ENCODE peak calls at places on chromosomes 5 and 9, in six cellular contexts. F, O, G, V, U and W are unnamed samples. For H3K4me1, the result is how much of the 10 kb centered on the place peaks cover.

GRCh38 chr9:88583901-88584596 is 49.1 kb downstream of the NXNL2 start:
- DNase-seq in F (no peak), O (peak), G (no peak), V (no peak), U (no peak), W (no peak)

GRCh38 chr9:106675780-106676179 is 187.2 kb upstream of the ZNF462 start:
- DNase-seq in F (no peak), O (no peak), G (no peak), V (peak), U (peak), W (peak)

GRCh38 chr9:109319072-109319630 is 1.7 kb downstream of the EPB41L4B start:
- DNase-seq in F (no peak), O (no peak), G (no peak), V (no peak), U (no peak), W (no peak)

GRCh38 chr5:83899351-83899970 is 178.8 kb upstream of the HAPLN1 start:
- DNase-seq in F (no peak), O (peak), G (no peak), V (no peak), U (no peak), W (no peak)

GRCh38 chr5:72465601-72466563 is 41.3 kb downstream of the ZNF366 start:
- DNase-seq in F (no peak), O (peak), G (no peak), V (no peak), U (no peak), W (no peak)

GRCh38 chr9:78021692-78022091 is 9.9 kb downstream of the GNAQ start:
- DNase-seq in F (no peak), O (no peak), G (no peak), V (peak), U (peak), W (no peak)

GRCh38 chr9:89153618-89154017 is 25.0 kb downstream of the SHC3 start:
- DNase-seq in F (no peak), O (peak), G (no peak), V (no peak), U (no peak), W (no peak)

GRCh38 chr9:127557466-127557869 is 54.6 kb upstream of the STXBP1 start:
- DNase-seq in F (no peak), O (no peak), G (no peak), V (no peak), U (no peak), W (no peak)

GRCh38 chr9:114487607-114488300 is 17.5 kb downstream of the WHRN start:
- DNase-seq in F (peak), O (peak), G (no peak), V (no peak), U (no peak), W (peak)

GRCh38 chr9:132670816-132671371 is 630 bp downstream of the GTF3C4 start:
- DNase-seq in F (peak), O (no peak), G (peak), V (no peak), U (peak), W (no peak)

DNA sequence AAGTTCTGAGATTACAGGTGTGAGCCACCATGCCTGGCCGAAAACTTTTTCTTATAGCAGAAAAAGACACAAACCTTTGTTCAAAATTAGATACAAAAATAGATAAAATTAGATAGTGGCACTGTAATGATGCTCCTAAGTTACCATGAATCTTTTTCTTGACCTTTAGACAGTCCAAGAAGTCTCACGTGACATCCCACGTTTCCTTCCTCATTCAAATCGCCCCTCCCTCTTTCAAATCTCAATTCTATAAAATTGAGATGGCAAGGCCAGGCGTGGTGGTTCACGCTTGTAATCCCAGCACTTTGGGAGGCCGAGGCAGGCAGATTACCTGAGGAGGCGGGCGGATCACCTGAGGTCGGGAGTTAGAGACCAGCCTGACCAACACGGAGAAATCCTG is 7.7 kb upstream of the ZCCHC10 start:
- DNase-seq in F (no peak), O (no peak), G (no peak), V (no peak), U (no peak), W (no peak)
- H3K4me1 ChIP-seq in F (under half), O (under half), G (under half), V (under half), U (under half), W (under half)

GRCh38 chr9:134168731-134169130 is 4.4 kb upstream of the RNU6ATAC start:
- DNase-seq in F (no peak), O (no peak), G (no peak), V (no peak), U (no peak), W (no peak)
- H3K27ac ChIP-seq in F (no peak), O (no peak), G (no peak), V (no peak), U (no peak), W (no peak)

DNA sequence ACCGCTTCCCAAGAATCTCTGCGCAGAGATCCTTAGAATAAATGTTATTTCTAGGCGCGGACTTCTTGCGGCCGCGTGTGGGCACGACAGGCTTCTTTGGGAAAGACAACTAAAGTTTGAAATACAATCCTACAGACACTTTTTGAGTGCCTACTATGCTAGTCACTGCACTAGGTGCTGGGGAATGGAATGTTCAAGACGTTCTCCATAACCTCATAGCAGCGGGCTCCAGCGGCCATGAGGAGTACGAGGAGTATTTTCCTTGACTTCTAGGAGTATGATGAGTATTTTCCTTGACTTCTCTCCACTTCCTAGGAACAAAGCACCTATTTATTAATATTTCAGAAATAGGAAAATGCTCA is 636 bp upstream of the PWWP2A start:
- DNase-seq in F (no peak), O (no peak), G (no peak), V (no peak), U (no peak), W (no peak)
- H3K4me3 ChIP-seq in F (peak), O (no peak), G (no peak), V (peak), U (no peak), W (no peak)

GRCh38 chr9:124269556-124269955 is 11.8 kb downstream of the NEK6 start:
- DNase-seq in F (no peak), O (no peak), G (no peak), V (no peak), U (no peak), W (no peak)
- H3K4me1 ChIP-seq in F (under half), O (half or more), G (under half), V (half or more), U (under half), W (under half)

GRCh38 chr5:55985181-55985580 is 9.6 kb downstream of the IL6ST start:
- DNase-seq in F (no peak), O (no peak), G (no peak), V (no peak), U (no peak), W (no peak)

GRCh38 chr5:55989860-55990259 is 4.9 kb downstream of the IL6ST start:
- DNase-seq in F (no peak), O (no peak), G (no peak), V (no peak), U (no peak), W (no peak)

GRCh38 chr5:55991768-55992486 is 2.8 kb downstream of the IL6ST start:
- DNase-seq in F (no peak), O (peak), G (no peak), V (no peak), U (no peak), W (no peak)

GRCh38 chr5:55986931-55987330 is 7.8 kb downstream of the IL6ST start:
- DNase-seq in F (no peak), O (no peak), G (no peak), V (no peak), U (no peak), W (no peak)

GRCh38 chr5:55988979-55989612 is 5.7 kb downstream of the IL6ST start:
- DNase-seq in F (no peak), O (no peak), G (no peak), V (no peak), U (no peak), W (no peak)
- H3K27ac ChIP-seq in F (no peak), O (no peak), G (peak), V (no peak), U (no peak), W (no peak)

GRCh38 chr5:79886940-79887339 is 104.1 kb downstream of the MTX3 start:
- DNase-seq in F (no peak), O (no peak), G (no peak), V (no peak), U (no peak), W (no peak)
- H3K4me3 ChIP-seq in F (no peak), O (no peak), G (no peak), V (no peak), U (no peak), W (no peak)